ENCODE peak calls at places on chromosomes 12 and 14, in six cellular contexts. Q is left ventricle myocardium inferior; K is NB4; H is CD8-positive, alpha-beta T cell; V is HFF-Myc; T is endodermal cell. J is an unnamed sample.

GRCh38 chr12:19967486-19967885 is 400.9 kb upstream of the PDE3A start:
- DNase-seq in Q (no peak), K (peak), H (no peak), V (peak), T (no peak), J (no peak)

GRCh38 chr12:85955127-85955526 is 81.0 kb downstream of the NTS start:
- DNase-seq in Q (no peak), K (no peak), H (no peak), V (no peak), T (no peak), J (no peak)

GRCh38 chr14:75615200-75615599 is 36.8 kb downstream of the FLVCR2 start:
- DNase-seq in Q (no peak), K (peak), H (no peak), V (no peak), T (no peak), J (no peak)

GRCh38 chr14:36661506-36662257 is at the start of gene PAX9:
- DNase-seq in Q (peak), K (peak), H (no peak), V (no peak), T (peak), J (no peak)

GRCh38 chr14:65769151-65769550 is 356.6 kb downstream of the FUT8 start:
- DNase-seq in Q (no peak), K (no peak), H (no peak), V (no peak), T (no peak), J (no peak)

GRCh38 chr14:100684961-100685360 is 41.7 kb upstream of the DLK1 start:
- DNase-seq in Q (no peak), K (no peak), H (no peak), V (no peak), T (no peak), J (no peak)

GRCh38 chr14:20683896-20684661 is at the start of gene RNASE4:
- DNase-seq in Q (peak), K (peak), H (peak), V (peak), T (peak), J (peak)

GRCh38 chr14:64654072-64654899 is 49.9 kb upstream of the PLEKHG3 start:
- DNase-seq in Q (no peak), K (peak), H (no peak), V (no peak), T (no peak), J (no peak)

GRCh38 chr12:96448287-96448686 is 41.1 kb upstream of the CFAP54 start:
- DNase-seq in Q (no peak), K (no peak), H (no peak), V (peak), T (no peak), J (no peak)

GRCh38 chr12:67034110-67034879 is 234.9 kb upstream of the CAND1 start:
- DNase-seq in Q (no peak), K (no peak), H (no peak), V (no peak), T (no peak), J (no peak)

GRCh38 chr12:85872497-85873091 is 1.5 kb upstream of the NTS start:
- DNase-seq in Q (no peak), K (peak), H (no peak), V (peak), T (no peak), J (no peak)

GRCh38 chr12:125210104-125210755 is 145.0 kb downstream of the AACS start:
- DNase-seq in Q (no peak), K (no peak), H (no peak), V (no peak), T (no peak), J (no peak)

DNA sequence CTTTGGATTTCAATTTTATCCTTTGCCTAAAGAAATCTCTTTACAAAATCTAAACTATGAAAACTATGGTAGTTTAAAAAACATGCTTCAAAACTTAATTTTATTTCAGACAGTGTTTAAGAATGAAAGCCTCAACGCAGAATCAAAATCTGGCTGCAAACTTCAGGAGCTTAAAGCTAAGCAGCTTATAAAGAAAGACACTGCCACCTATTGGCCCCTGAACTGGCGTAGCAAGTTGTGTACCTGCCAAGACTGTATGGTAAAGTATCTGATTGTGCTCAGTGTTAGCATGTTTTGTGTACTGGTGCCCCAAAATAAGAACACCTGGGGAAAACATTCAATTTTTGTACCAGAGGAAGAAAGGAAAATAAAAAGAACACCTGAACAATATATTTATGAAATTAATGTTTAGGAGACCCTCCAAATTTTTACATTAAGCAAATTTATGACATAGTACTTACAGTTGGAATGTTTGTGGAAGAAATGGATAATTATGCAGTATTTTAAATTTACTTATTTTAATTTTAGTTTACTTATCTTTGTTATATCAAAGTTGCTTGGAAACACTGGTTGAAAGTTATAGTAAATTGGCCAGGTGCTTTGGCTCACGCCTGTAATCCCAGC is 12.2 kb downstream of the UBR7 start:
- DNase-seq in Q (no peak), K (peak), H (peak), V (no peak), T (peak), J (peak)
- TF ChIP-seq CTCF in Q (peak), K (peak), H (peak), V (peak), T (peak), J (peak)

GRCh38 chr14:60317609-60318008 is 68.6 kb downstream of the PPM1A start:
- DNase-seq in Q (no peak), K (no peak), H (no peak), V (no peak), T (no peak), J (no peak)
- H3K4me3 ChIP-seq in Q (no peak), K (no peak), H (no peak), V (no peak), T (no peak), J (no peak)

GRCh38 chr12:56164345-56164729 is 6.2 kb downstream of the MYL6 start:
- DNase-seq in Q (no peak), K (no peak), H (no peak), V (no peak), T (no peak), J (no peak)
- TF ChIP-seq CTCF in Q (no peak), K (no peak), H (no peak), V (no peak), T (no peak), J (no peak)

DNA sequence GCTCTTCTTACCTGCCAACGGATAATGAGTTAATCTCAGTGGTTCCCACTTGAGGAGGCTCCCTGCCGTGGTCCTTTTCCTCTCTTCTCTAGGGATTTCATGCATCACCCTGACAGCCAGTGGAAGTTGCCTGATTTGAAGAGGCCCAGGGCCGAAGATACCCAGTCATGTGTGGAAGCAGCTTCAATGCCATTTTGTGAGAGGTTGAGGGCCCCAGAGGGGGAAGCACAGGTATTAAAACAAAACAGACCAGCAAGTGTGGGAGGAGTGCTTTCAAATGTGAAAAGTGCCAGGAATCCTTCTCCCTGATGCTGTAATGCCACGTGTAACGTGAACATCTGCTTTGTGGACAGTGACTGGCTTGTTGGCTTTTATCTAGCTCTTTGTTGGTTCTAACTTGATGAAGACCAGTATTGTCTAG is 1.5 kb downstream of the TCP11L2 start:
- DNase-seq in Q (no peak), K (no peak), H (no peak), V (no peak), T (peak), J (no peak)
- H3K4me3 ChIP-seq in Q (peak), K (no peak), H (peak), V (no peak), T (no peak), J (no peak)

DNA sequence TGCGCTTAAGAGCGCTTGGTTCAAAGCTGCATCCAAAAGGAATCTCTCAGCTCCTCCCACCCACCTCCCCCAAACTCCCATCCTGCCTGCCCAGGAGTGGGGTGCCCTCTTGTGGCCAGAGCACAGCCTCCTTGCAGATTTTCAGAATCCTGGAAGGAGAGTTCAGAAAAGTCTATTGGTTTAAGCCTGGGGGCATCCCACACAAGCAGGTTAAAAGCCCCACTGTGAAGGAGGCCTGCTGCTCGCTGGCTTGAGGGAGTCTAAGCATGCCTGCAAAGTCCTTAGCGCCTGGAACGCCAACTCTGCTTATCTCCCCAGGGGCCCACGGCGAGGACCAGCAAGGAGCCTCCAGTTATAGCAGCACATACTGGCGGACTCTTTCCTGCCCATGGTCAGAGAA is 297.1 kb downstream of the KSR2 start:
- DNase-seq in Q (peak), K (peak), H (no peak), V (no peak), T (peak), J (no peak)
- TF ChIP-seq CTCF in Q (peak), K (peak), H (no peak), V (peak), T (peak), J (peak)

GRCh38 chr12:113200016-113200797 is 14.7 kb downstream of the RITA1 start:
- DNase-seq in Q (no peak), K (peak), H (no peak), V (no peak), T (no peak), J (no peak)
- H3K4me3 ChIP-seq in Q (no peak), K (no peak), H (no peak), V (no peak), T (no peak), J (no peak)

DNA sequence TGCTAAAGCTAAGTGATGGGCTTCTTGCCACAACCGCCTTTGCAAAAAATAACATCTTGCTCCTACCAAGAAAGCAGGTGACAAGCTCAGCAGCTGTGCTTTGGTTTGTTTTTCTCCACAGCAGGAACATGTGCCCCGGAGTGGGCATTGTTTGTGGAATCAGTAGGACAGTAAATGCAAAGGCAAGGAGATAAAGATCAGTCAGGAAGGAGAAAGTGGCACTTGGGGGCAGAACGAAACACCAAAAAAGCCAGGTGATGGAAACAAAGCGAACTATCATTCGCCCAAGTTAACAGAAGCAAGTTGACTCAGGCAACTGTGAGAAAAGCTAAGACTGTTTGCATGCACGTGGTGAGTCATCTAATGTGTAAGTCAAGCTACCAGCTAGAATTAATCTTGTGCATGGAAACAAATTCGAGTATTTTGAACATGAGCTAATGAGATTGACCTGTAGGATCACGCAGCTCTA is 165.5 kb upstream of the PLXNC1 start:
- DNase-seq in Q (no peak), K (peak), H (no peak), V (peak), T (peak), J (no peak)
- TF ChIP-seq CTCF in Q (no peak), K (no peak), H (no peak), V (no peak), T (no peak), J (no peak)

DNA sequence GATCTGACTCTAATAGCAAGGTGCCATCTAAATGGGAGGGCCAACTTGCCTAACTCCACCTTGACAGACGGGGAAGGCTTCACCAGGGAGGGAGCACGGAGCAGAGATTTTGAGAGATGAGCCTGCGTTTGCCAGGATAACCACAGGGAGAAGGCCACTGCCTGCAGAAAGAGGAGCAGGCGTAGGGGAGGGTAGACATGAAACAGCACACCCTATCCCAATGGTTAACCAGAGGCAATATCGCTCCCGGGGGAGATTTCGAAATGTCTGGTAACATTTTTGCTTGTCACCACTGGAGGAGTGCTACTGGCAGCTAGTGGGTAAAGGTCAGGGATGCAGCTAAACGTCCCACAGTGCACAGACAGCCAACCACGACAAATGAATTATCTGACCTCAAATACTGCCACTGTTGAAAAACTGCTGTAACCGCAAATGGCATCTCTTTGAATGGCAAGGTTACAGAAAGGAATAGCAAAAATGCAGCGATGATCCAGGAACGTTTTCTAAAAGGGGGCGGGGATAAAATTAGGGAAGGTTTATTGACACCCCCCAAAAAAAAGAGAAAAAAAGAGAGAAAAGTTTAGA is 126.0 kb upstream of the ATF7IP start:
- DNase-seq in Q (no peak), K (peak), H (no peak), V (no peak), T (peak), J (peak)
- H3K4me3 ChIP-seq in Q (peak), K (no peak), H (peak), V (no peak), T (no peak), J (peak)

GRCh38 chr12:132861558-132861957 is 25.8 kb downstream of the CHFR start:
- DNase-seq in Q (no peak), K (no peak), H (no peak), V (no peak), T (no peak), J (no peak)
- TF ChIP-seq CTCF in Q (no peak), K (no peak), H (no peak), V (no peak), T (no peak), J (no peak)

GRCh38 chr12:18135086-18135485 is 45.1 kb upstream of the RERGL start:
- DNase-seq in Q (no peak), K (no peak), H (no peak), V (no peak), T (no peak), J (no peak)
- H3K4me3 ChIP-seq in Q (no peak), K (no peak), H (no peak), V (no peak), T (no peak), J (no peak)